ENCODE peak calls at places on chromosomes 6 and 20, in four cellular contexts. One of them, this sample, is unnamed. For H3K4me1, the result is how much of the 10 kb centered on the place peaks cover.

GRCh38 chr6:3584611-3585010 is 127.8 kb upstream of the SLC22A23 start:
- DNase-seq in transverse colon: no peak
- DNase-seq in cardiac muscle cell: no peak
- DNase-seq in CD8-positive, alpha-beta T cell: no peak
- DNase-seq in this sample: no peak

GRCh38 chr6:157283900-157284737 is 39.2 kb downstream of the TMEM242 start:
- DNase-seq in transverse colon: no peak
- DNase-seq in CD8-positive, alpha-beta T cell: peak
- DNase-seq in cardiac muscle cell: no peak
- DNase-seq in this sample: no peak

GRCh38 chr6:222468-222867 is 69.8 kb upstream of the DUSP22 start:
- DNase-seq in transverse colon: no peak
- DNase-seq in cardiac muscle cell: no peak
- DNase-seq in CD8-positive, alpha-beta T cell: no peak
- DNase-seq in this sample: no peak

GRCh38 chr20:20668639-20669038 is 43.8 kb downstream of the RALGAPA2 start:
- DNase-seq in CD8-positive, alpha-beta T cell: no peak
- DNase-seq in transverse colon: no peak
- DNase-seq in cardiac muscle cell: no peak
- DNase-seq in this sample: no peak

GRCh38 chr6:159533016-159533415 is 160.0 kb downstream of the SOD2 start:
- DNase-seq in CD8-positive, alpha-beta T cell: no peak
- DNase-seq in cardiac muscle cell: no peak
- DNase-seq in transverse colon: no peak
- DNase-seq in this sample: no peak

GRCh38 chr6:30507849-30508843 is 18.8 kb downstream of the HLA-E start:
- DNase-seq in cardiac muscle cell: no peak
- DNase-seq in CD8-positive, alpha-beta T cell: no peak
- DNase-seq in transverse colon: no peak
- DNase-seq in this sample: no peak

GRCh38 chr20:36153754-36154695 is 515 bp upstream of the EPB41L1 start:
- DNase-seq in transverse colon: peak
- DNase-seq in CD8-positive, alpha-beta T cell: no peak
- DNase-seq in cardiac muscle cell: peak
- DNase-seq in this sample: peak

GRCh38 chr6:71252407-71252806 is 36.2 kb upstream of the OGFRL1 start:
- DNase-seq in cardiac muscle cell: no peak
- DNase-seq in CD8-positive, alpha-beta T cell: no peak
- DNase-seq in transverse colon: no peak
- DNase-seq in this sample: no peak

GRCh38 chr6:71181565-71181964 is 107.0 kb upstream of the OGFRL1 start:
- DNase-seq in transverse colon: no peak
- DNase-seq in cardiac muscle cell: peak
- DNase-seq in CD8-positive, alpha-beta T cell: no peak
- DNase-seq in this sample: no peak

GRCh38 chr20:41347523-41348429 is 7.2 kb downstream of the LPIN3 start:
- DNase-seq in cardiac muscle cell: no peak
- DNase-seq in CD8-positive, alpha-beta T cell: no peak
- DNase-seq in transverse colon: no peak
- DNase-seq in this sample: no peak

GRCh38 chr6:73712536-73712935 is 16.5 kb downstream of the CD109 start:
- DNase-seq in transverse colon: no peak
- DNase-seq in CD8-positive, alpha-beta T cell: no peak
- DNase-seq in cardiac muscle cell: no peak
- DNase-seq in this sample: no peak

GRCh38 chr20:2080532-2081224 is 20.9 kb upstream of the STK35 start:
- DNase-seq in CD8-positive, alpha-beta T cell: no peak
- DNase-seq in cardiac muscle cell: no peak
- DNase-seq in transverse colon: no peak
- DNase-seq in this sample: no peak

GRCh38 chr6:129685640-129686031 is 24.3 kb downstream of the ARHGAP18 start:
- DNase-seq in cardiac muscle cell: no peak
- DNase-seq in transverse colon: no peak
- DNase-seq in CD8-positive, alpha-beta T cell: no peak
- DNase-seq in this sample: no peak

GRCh38 chr6:137390264-137390787 is 103.9 kb downstream of the OLIG3 start:
- DNase-seq in cardiac muscle cell: no peak
- DNase-seq in CD8-positive, alpha-beta T cell: no peak
- DNase-seq in transverse colon: no peak
- DNase-seq in this sample: no peak

GRCh38 chr6:43788305-43788704 is 18.3 kb downstream of the VEGFA start:
- DNase-seq in cardiac muscle cell: no peak
- DNase-seq in CD8-positive, alpha-beta T cell: no peak
- DNase-seq in transverse colon: no peak
- DNase-seq in this sample: no peak

GRCh38 chr6:36244641-36245280 is 25.1 kb upstream of the PNPLA1 start:
- DNase-seq in cardiac muscle cell: no peak
- DNase-seq in CD8-positive, alpha-beta T cell: no peak
- DNase-seq in transverse colon: no peak
- DNase-seq in this sample: no peak

GRCh38 chr20:47360207-47360488 is 3.6 kb upstream of the ZMYND8 start:
- DNase-seq in transverse colon: peak
- DNase-seq in CD8-positive, alpha-beta T cell: no peak
- DNase-seq in cardiac muscle cell: no peak
- DNase-seq in this sample: no peak

GRCh38 chr20:47357296-47358051 is 975 bp upstream of the ZMYND8 start:
- DNase-seq in cardiac muscle cell: peak
- DNase-seq in transverse colon: peak
- DNase-seq in CD8-positive, alpha-beta T cell: peak
- DNase-seq in this sample: peak

GRCh38 chr20:47358052-47358671 is 1.7 kb upstream of the ZMYND8 start:
- DNase-seq in transverse colon: no peak
- DNase-seq in cardiac muscle cell: no peak
- DNase-seq in CD8-positive, alpha-beta T cell: no peak
- DNase-seq in this sample: no peak

GRCh38 chr20:47359533-47360206 is 3.2 kb upstream of the ZMYND8 start:
- DNase-seq in cardiac muscle cell: no peak
- DNase-seq in CD8-positive, alpha-beta T cell: no peak
- DNase-seq in transverse colon: no peak
- DNase-seq in this sample: no peak

DNA sequence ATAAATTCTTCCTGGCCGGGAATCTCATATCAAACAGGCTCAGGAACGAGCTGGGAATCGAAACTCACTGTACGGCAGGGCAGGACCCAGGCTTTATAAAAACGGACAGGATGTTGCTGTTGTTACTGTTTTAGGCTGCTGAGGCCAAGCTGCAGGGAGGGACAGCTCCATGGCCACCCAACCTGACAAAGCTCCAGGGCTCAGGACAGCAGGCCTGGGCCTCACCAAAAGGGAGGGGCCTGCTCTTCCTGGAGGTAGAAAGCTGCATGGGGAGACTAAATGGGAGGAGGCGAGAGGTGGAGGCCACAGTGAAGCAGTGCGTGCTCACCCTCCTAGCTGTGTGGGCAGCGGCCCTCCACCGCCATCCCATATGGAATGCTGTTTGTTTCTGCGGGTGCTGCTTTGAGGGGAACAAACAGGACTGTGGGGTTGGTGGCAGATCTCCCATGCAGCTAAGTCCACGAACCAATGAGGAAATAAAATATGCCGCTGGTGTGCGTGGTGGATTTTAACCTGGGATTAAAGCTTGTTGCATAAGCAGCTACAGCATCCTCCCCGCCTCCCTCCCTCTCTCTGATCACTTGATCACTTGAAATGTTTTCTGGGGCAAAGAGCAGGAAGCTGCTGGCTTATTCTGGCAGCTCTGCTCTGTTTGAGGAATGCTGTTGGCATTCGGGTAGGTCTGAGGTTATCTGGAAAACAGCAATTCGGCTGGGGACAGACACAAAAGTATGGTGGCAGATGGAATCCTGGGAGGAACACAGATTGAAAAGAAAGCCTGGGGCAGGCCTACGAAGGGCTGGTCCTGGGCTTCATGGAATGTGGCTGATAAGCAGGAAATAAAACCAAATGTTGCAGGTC is 2.4 kb upstream of the ZMYND8 start:
- DNase-seq in CD8-positive, alpha-beta T cell: no peak
- DNase-seq in transverse colon: peak
- DNase-seq in cardiac muscle cell: peak
- DNase-seq in this sample: peak
- H3K4me1 ChIP-seq in CD8-positive, alpha-beta T cell: half or more
- H3K4me1 ChIP-seq in transverse colon: half or more
- H3K4me1 ChIP-seq in cardiac muscle cell: half or more
- H3K4me1 ChIP-seq in this sample: under half

DNA sequence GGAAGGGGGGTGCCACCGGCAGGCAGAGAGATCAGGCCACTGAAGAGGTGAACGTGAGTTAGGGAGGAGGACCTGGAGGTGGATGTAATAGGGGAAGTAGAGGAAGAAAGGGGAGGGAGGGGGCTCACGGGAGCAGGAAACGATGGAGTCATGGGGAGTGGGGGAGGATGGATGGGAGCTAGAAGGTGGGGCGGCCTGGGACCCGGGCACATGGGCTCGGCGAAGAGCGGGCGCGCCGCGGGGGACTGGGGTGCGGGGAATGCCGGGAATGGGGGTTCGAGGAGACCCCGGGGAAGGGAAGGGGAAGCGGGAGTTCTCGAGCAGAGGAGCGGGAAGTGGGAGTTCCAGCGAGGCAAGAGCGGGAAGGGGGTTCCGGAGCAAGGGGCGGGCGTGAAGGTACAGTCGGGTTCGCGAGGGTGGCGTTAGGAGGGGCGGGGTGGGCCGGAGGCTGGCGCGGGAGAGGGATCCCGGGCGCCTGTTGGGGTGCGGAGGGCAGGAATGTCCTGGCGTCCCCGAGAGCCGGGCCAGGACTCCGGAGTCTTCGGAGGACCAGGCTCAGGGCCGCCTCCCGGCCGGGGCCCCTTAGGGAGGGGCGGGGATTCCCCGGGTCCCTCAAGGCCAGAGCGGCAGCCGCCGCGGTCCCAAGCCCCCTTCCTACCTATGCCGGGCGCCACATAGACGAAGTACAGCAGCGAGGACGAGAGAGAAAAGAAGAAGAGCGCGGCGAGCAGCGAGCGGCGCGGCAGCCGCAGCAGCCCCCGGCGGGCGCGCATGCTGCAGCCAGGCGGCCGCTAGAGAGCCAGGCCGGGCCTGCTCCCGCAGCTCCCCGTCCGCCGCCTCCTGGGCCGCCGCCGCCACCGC is 530 bp downstream of the B4GALT5 start:
- DNase-seq in cardiac muscle cell: peak
- DNase-seq in CD8-positive, alpha-beta T cell: peak
- DNase-seq in transverse colon: peak
- DNase-seq in this sample: no peak
- H3K4me1 ChIP-seq in cardiac muscle cell: under half
- H3K4me1 ChIP-seq in CD8-positive, alpha-beta T cell: under half
- H3K4me1 ChIP-seq in transverse colon: under half
- H3K4me1 ChIP-seq in this sample: under half

GRCh38 chr6:144660545-144660944 is 375.4 kb downstream of the UTRN start:
- DNase-seq in CD8-positive, alpha-beta T cell: no peak
- DNase-seq in transverse colon: peak
- DNase-seq in cardiac muscle cell: no peak
- DNase-seq in this sample: no peak

GRCh38 chr6:144659202-144659731 is 374.1 kb downstream of the UTRN start:
- DNase-seq in cardiac muscle cell: peak
- DNase-seq in CD8-positive, alpha-beta T cell: no peak
- DNase-seq in transverse colon: peak
- DNase-seq in this sample: no peak

GRCh38 chr6:144659735-144660246 is 374.7 kb downstream of the UTRN start:
- DNase-seq in CD8-positive, alpha-beta T cell: no peak
- DNase-seq in transverse colon: peak
- DNase-seq in cardiac muscle cell: no peak
- DNase-seq in this sample: no peak

GRCh38 chr6:144662812-144663211 is 377.7 kb downstream of the UTRN start:
- DNase-seq in transverse colon: no peak
- DNase-seq in cardiac muscle cell: no peak
- DNase-seq in CD8-positive, alpha-beta T cell: no peak
- DNase-seq in this sample: no peak

GRCh38 chr6:144661101-144661806 is 376.1 kb downstream of the UTRN start:
- DNase-seq in CD8-positive, alpha-beta T cell: no peak
- DNase-seq in cardiac muscle cell: no peak
- DNase-seq in transverse colon: peak
- DNase-seq in this sample: no peak
- H3K4me1 ChIP-seq in CD8-positive, alpha-beta T cell: under half
- H3K4me1 ChIP-seq in cardiac muscle cell: under half
- H3K4me1 ChIP-seq in transverse colon: under half
- H3K4me1 ChIP-seq in this sample: under half

GRCh38 chr20:58398254-58398653 is 9.2 kb downstream of the VAPB start:
- DNase-seq in CD8-positive, alpha-beta T cell: no peak
- DNase-seq in cardiac muscle cell: no peak
- DNase-seq in transverse colon: no peak
- DNase-seq in this sample: no peak
- H3K4me1 ChIP-seq in CD8-positive, alpha-beta T cell: half or more
- H3K4me1 ChIP-seq in cardiac muscle cell: under half
- H3K4me1 ChIP-seq in transverse colon: under half
- H3K4me1 ChIP-seq in this sample: under half

DNA sequence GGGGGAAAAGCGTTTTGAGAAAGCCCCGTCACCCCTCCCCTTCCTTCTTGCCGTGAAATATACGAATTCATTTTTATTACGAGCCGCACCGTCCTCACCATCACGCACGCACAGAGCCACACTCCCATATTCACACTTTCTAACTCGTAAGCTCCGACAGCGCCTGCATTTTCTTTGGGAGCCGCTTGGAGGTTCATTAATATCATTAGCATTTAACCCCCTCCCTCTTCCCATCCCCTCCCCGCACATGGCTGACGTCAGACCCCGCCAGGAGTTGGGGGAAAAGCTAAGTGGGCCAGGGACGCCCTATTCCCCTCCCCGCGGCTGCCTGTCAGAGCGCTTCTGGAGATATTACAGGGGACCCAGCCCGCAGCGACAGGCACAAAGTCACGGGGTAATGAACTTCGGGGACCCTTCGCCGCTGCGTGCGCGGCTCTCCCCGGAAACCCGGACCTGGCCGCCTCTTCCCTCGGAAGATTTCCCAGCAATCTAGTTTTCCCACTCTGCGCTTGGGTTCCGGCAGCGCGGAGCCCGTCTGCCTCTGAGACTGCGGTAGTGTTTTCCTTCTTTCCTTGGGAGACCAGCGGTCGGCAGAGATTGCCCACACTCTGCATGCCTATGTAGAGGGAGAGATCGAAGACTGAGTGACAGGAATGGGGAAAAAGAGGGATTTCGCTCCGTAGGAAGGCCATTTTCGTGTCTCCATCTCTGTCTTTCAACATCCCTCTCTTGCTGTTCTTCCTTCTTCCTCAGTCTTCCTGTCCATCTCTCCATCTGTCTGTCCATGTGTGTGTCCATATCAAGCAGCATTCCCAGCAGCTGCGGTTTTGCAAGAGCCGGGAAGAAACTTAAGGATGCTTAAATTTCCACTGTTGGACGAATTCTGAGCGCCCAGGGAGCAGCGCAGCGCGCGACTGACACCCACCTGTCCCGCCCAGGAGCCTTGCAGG is at the start of gene NR2E1:
- DNase-seq in transverse colon: no peak
- DNase-seq in CD8-positive, alpha-beta T cell: no peak
- DNase-seq in cardiac muscle cell: no peak
- DNase-seq in this sample: no peak
- H3K4me1 ChIP-seq in transverse colon: under half
- H3K4me1 ChIP-seq in CD8-positive, alpha-beta T cell: under half
- H3K4me1 ChIP-seq in cardiac muscle cell: under half
- H3K4me1 ChIP-seq in this sample: under half

GRCh38 chr20:18811186-18811585 is 2.4 kb upstream of the SCP2D1 start:
- DNase-seq in CD8-positive, alpha-beta T cell: no peak
- DNase-seq in cardiac muscle cell: no peak
- DNase-seq in transverse colon: no peak
- DNase-seq in this sample: no peak
- H3K4me1 ChIP-seq in CD8-positive, alpha-beta T cell: under half
- H3K4me1 ChIP-seq in cardiac muscle cell: under half
- H3K4me1 ChIP-seq in transverse colon: under half
- H3K4me1 ChIP-seq in this sample: under half

GRCh38 chr6:154241570-154241969 is 115.0 kb downstream of the IPCEF1 start:
- DNase-seq in CD8-positive, alpha-beta T cell: no peak
- DNase-seq in cardiac muscle cell: peak
- DNase-seq in transverse colon: no peak
- DNase-seq in this sample: no peak
- H3K4me1 ChIP-seq in CD8-positive, alpha-beta T cell: half or more
- H3K4me1 ChIP-seq in cardiac muscle cell: under half
- H3K4me1 ChIP-seq in transverse colon: under half
- H3K4me1 ChIP-seq in this sample: under half